ENCODE peak calls at places on chromosomes 6 and 20, in six cellular contexts. H, B, F, D, Z and N are unnamed samples. For H3K4me1, the result is how much of the 10 kb centered on the place peaks cover.

GRCh38 chr6:8837343-8837742 is 402.0 kb upstream of the SLC35B3 start:
- DNase-seq in H (no peak), B (no peak), F (no peak), D (no peak), Z (no peak), N (no peak)

GRCh38 chr20:967796-968742 is 34.0 kb downstream of the RSPO4 start:
- DNase-seq in H (no peak), B (no peak), F (no peak), D (peak), Z (peak), N (no peak)

GRCh38 chr6:149593443-149593842 is 27.3 kb downstream of the GINM1 start:
- DNase-seq in H (no peak), B (no peak), F (no peak), D (no peak), Z (no peak), N (no peak)

GRCh38 chr20:32509639-32510066 is 75.5 kb downstream of the NOL4L start:
- DNase-seq in H (peak), B (no peak), F (no peak), D (no peak), Z (peak), N (peak)

GRCh38 chr20:9993133-9993532 is 41.7 kb upstream of the ANKEF1 start:
- DNase-seq in H (no peak), B (no peak), F (no peak), D (no peak), Z (no peak), N (no peak)

GRCh38 chr6:147738516-147739187 is 230.2 kb downstream of the SAMD5 start:
- DNase-seq in H (no peak), B (no peak), F (no peak), D (no peak), Z (peak), N (no peak)

GRCh38 chr6:46821348-46821992 is 28.3 kb downstream of the MEP1A start:
- DNase-seq in H (no peak), B (no peak), F (no peak), D (peak), Z (no peak), N (no peak)

GRCh38 chr6:106199331-106199730 is 113.2 kb downstream of the PRDM1 start:
- DNase-seq in H (no peak), B (no peak), F (no peak), D (no peak), Z (no peak), N (no peak)

GRCh38 chr6:115901896-115902295 is 158.8 kb downstream of the FRK start:
- DNase-seq in H (no peak), B (no peak), F (no peak), D (no peak), Z (no peak), N (no peak)

GRCh38 chr6:17831135-17831534 is 124.4 kb upstream of the NUP153 start:
- DNase-seq in H (no peak), B (no peak), F (no peak), D (no peak), Z (peak), N (no peak)

GRCh38 chr6:135182120-135182992 is 1.2 kb downstream of the MYB start:
- DNase-seq in H (peak), B (no peak), F (no peak), D (no peak), Z (no peak), N (peak)

GRCh38 chr6:21908117-21908848 is 314.7 kb downstream of the SOX4 start:
- DNase-seq in H (no peak), B (no peak), F (no peak), D (peak), Z (no peak), N (no peak)

GRCh38 chr6:163711615-163712568 is 297.4 kb downstream of the QKI start:
- DNase-seq in H (no peak), B (peak), F (peak), D (peak), Z (no peak), N (no peak)

GRCh38 chr6:31079656-31080261 is 32.6 kb downstream of the C6orf15 start:
- DNase-seq in H (peak), B (peak), F (peak), D (peak), Z (peak), N (peak)

GRCh38 chr6:134077301-134077700 is 24.9 kb upstream of the SLC2A12 start:
- DNase-seq in H (no peak), B (no peak), F (no peak), D (no peak), Z (peak), N (no peak)

GRCh38 chr6:31170987-31171671 is 647 bp upstream of the POU5F1 start:
- DNase-seq in H (no peak), B (no peak), F (no peak), D (no peak), Z (no peak), N (no peak)

GRCh38 chr20:3924304-3925112 is 35.3 kb downstream of the PANK2 start:
- DNase-seq in H (no peak), B (peak), F (no peak), D (peak), Z (no peak), N (peak)

GRCh38 chr6:159727717-159728440 is 573 bp downstream of the WTAP start:
- DNase-seq in H (peak), B (no peak), F (no peak), D (no peak), Z (no peak), N (peak)

GRCh38 chr6:26205625-26206574 is 118.7 kb downstream of the HFE start:
- DNase-seq in H (no peak), B (no peak), F (no peak), D (no peak), Z (peak), N (peak)

GRCh38 chr20:20024942-20025341 is 7.8 kb downstream of the NAA20 start:
- DNase-seq in H (no peak), B (no peak), F (no peak), D (no peak), Z (peak), N (no peak)

GRCh38 chr6:28269492-28269891 is 2.5 kb downstream of the ZSCAN26 start:
- DNase-seq in H (no peak), B (no peak), F (no peak), D (peak), Z (peak), N (peak)

GRCh38 chr6:141103246-141103645 is 1029.5 kb upstream of the GJE1 start:
- DNase-seq in H (no peak), B (no peak), F (no peak), D (no peak), Z (peak), N (no peak)

GRCh38 chr6:16404456-16404855 is 166.1 kb downstream of the GMPR start:
- DNase-seq in H (peak), B (no peak), F (no peak), D (no peak), Z (no peak), N (no peak)

GRCh38 chr6:112199001-112199403 is 55.4 kb downstream of the LAMA4 start:
- DNase-seq in H (no peak), B (no peak), F (no peak), D (no peak), Z (no peak), N (no peak)

GRCh38 chr20:51542894-51543788 is 622 bp upstream of the NFATC2 start:
- DNase-seq in H (no peak), B (no peak), F (no peak), D (no peak), Z (no peak), N (peak)

GRCh38 chr6:44678252-44678935 is 290.9 kb downstream of the CDC5L start:
- DNase-seq in H (no peak), B (no peak), F (no peak), D (peak), Z (no peak), N (no peak)

GRCh38 chr6:142781124-142781523 is 163.9 kb downstream of the HIVEP2 start:
- DNase-seq in H (no peak), B (no peak), F (no peak), D (no peak), Z (no peak), N (no peak)

GRCh38 chr20:1434571-1435336 is 31.9 kb downstream of the NSFL1C start:
- DNase-seq in H (peak), B (no peak), F (no peak), D (peak), Z (peak), N (peak)

GRCh38 chr20:40279390-40279789 is 409.6 kb downstream of the MAFB start:
- DNase-seq in H (no peak), B (no peak), F (peak), D (peak), Z (peak), N (peak)

GRCh38 chr20:63491078-63491477 is 7.8 kb downstream of the EEF1A2 start:
- DNase-seq in H (peak), B (no peak), F (no peak), D (no peak), Z (no peak), N (peak)

GRCh38 chr20:35617397-35618031 is 1.9 kb downstream of the SPAG4 start:
- DNase-seq in H (peak), B (peak), F (peak), D (peak), Z (peak), N (peak)

GRCh38 chr20:61303675-61304074 is 51.6 kb downstream of the CDH4 start:
- DNase-seq in H (no peak), B (no peak), F (no peak), D (no peak), Z (no peak), N (peak)

GRCh38 chr6:146029573-146030184 is 817 bp downstream of the GRM1 start:
- DNase-seq in H (no peak), B (no peak), F (no peak), D (no peak), Z (no peak), N (peak)

GRCh38 chr20:9015984-9016324 is 52.9 kb upstream of the PLCB4 start:
- DNase-seq in H (no peak), B (no peak), F (no peak), D (no peak), Z (peak), N (no peak)

GRCh38 chr20:61346996-61347906 is 95.2 kb downstream of the CDH4 start:
- DNase-seq in H (no peak), B (no peak), F (no peak), D (no peak), Z (no peak), N (peak)

GRCh38 chr6:169293196-169293595 is 39.5 kb upstream of the THBS2 start:
- DNase-seq in H (no peak), B (no peak), F (no peak), D (no peak), Z (no peak), N (no peak)
- H3K4me1 ChIP-seq in H (under half), B (under half), F (under half), D (under half), Z (under half), N (half or more)

GRCh38 chr6:166957087-166957804 is 896 bp upstream of the RNASET2 start:
- DNase-seq in H (peak), B (peak), F (peak), D (peak), Z (no peak), N (no peak)
- H3K4me1 ChIP-seq in H (half or more), B (under half), F (under half), D (under half), Z (under half), N (under half)

DNA sequence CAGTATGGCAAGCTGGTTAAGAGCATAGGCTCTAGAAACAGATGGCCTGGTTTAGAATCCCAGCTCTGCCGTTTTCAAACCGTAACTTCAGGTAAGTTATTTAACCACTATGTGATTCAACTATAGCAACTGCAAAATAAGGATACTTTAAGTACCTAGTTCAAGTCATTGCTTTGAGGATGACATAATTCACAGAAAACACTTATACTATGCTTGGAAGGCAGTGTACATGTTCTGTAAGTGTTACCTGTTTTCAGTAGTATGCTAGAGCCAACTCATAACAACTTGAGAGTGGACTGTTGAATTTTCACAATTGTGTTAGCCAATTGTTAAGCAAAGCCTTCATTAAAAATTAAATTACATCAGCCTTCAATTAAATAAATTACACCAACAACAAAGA is 134.8 kb upstream of the BEND6 start:
- DNase-seq in H (no peak), B (no peak), F (no peak), D (no peak), Z (no peak), N (no peak)
- H3K4me1 ChIP-seq in H (under half), B (under half), F (under half), D (under half), Z (under half), N (under half)

GRCh38 chr6:7164536-7165001 is 56.8 kb downstream of the RREB1 start:
- DNase-seq in H (no peak), B (no peak), F (no peak), D (no peak), Z (no peak), N (no peak)
- H3K4me1 ChIP-seq in H (under half), B (under half), F (half or more), D (half or more), Z (under half), N (under half)

DNA sequence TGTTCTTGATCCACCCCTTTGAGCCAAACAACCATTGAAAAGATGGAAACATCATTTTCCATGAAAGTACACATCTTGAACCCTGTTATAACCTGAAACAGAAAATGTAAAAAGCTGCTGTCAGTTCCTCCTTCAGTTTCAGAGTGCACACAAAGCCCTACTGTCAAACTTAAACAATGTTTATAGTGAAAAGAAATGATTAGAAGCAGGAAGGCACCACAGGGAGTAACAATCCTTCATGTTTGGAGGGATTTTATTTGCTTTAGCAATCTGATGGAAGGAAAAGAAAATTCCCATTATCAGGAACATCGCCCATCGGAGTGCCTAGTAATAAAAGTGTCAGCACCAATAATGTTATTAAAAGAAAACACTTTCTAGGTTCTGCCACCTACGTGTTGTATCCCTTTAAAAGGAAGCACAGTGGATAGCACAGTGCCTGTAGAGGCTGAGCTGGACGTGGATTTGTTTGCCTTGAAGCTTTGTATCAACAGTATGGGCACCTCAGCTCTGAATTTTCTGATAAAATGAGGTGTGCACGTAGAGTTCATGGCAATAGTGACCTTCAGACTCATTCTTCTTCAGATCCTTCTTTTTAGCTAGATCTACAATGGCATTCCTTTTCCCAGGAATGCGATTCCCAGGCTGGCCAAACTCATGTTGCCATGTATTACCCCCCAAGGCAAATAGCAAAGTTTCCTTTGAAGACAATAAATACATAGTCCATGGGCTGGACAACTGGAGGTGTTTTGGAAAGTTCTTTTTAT is 16.1 kb upstream of the THBD start:
- DNase-seq in H (no peak), B (no peak), F (no peak), D (no peak), Z (no peak), N (no peak)
- H3K4me1 ChIP-seq in H (under half), B (under half), F (under half), D (under half), Z (under half), N (under half)

DNA sequence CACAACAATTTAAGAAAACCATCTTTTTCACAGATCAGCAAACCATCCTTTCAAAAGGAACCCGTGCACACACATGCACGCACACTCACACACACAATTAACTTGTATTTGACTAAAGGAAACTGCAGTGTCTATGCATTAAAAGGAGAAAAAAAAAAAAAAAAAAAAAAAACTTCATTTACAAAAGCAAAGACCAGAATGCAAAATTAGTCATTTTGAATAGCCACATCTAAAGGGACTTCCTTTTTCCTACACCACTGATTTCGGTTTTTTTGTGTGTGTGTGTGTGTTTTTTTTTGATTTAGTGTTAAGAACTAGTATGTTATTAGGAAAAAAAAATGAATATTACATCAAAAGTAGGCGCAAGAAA is 6.3 kb downstream of the ZMYND8 start:
- DNase-seq in H (no peak), B (no peak), F (no peak), D (no peak), Z (no peak), N (no peak)
- H3K4me1 ChIP-seq in H (half or more), B (under half), F (half or more), D (half or more), Z (half or more), N (half or more)

GRCh38 chr20:59145926-59146800 is 17.5 kb upstream of the ZNF831 start:
- DNase-seq in H (peak), B (no peak), F (no peak), D (no peak), Z (no peak), N (no peak)

GRCh38 chr20:59145247-59145925 is 18.2 kb upstream of the ZNF831 start:
- DNase-seq in H (no peak), B (no peak), F (no peak), D (no peak), Z (no peak), N (no peak)

GRCh38 chr20:59144831-59145196 is 18.8 kb upstream of the ZNF831 start:
- DNase-seq in H (no peak), B (no peak), F (no peak), D (no peak), Z (no peak), N (no peak)

GRCh38 chr20:59143326-59143725 is 20.3 kb upstream of the ZNF831 start:
- DNase-seq in H (no peak), B (no peak), F (no peak), D (no peak), Z (no peak), N (no peak)

DNA sequence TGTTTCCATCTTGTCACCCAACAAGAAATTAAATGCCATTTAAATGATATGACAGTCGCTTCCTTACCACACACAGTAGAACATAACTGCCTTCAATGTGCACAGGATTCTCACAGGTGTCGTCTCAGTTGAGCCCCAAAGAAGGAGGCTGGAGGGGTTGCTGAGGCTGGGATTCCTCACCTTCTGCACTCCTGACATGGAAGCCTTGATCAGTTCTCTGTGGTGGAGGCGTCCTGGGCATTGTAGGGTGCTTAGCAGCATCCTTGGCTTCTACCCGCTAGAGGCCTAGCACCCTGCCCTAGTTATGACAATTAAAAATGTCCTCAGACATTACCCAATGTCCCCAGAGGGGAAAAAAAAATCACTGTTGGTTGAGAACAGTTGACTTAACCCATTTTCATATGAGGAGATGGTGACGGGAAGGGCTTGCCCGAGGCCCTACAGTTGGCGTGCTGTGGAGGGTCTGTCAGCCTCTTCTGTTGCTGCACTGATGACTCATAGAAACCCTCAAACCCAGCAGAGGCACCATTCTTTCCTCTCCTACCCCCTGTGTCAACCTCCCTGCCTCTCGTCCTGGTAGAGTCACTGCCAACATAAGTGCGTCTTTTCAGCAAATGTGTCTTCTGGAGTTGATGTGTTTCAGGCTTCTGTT is 19.3 kb upstream of the ZNF831 start:
- DNase-seq in H (peak), B (no peak), F (no peak), D (no peak), Z (no peak), N (no peak)
- H3K4me1 ChIP-seq in H (half or more), B (under half), F (under half), D (under half), Z (under half), N (under half)